ENCODE peak calls at places on chromosomes 7 and 10, in six cellular contexts. One of them, this sample, is unnamed.

GRCh38 chr10:132517951-132518521 is 19.6 kb upstream of the INPP5A start:
- DNase-seq in neural crest cell: no peak
- DNase-seq in T follicular helper cell: no peak
- DNase-seq in NCI-H345: no peak
- DNase-seq in immature natural killer cell: no peak
- DNase-seq in anterior cingulate cortex: no peak
- DNase-seq in this sample: peak

GRCh38 chr10:33290286-33291052 is 44.0 kb downstream of the NRP1 start:
- DNase-seq in T follicular helper cell: no peak
- DNase-seq in anterior cingulate cortex: no peak
- DNase-seq in immature natural killer cell: no peak
- DNase-seq in NCI-H345: no peak
- DNase-seq in neural crest cell: no peak
- DNase-seq in this sample: no peak

GRCh38 chr7:1611708-1612241 is 41.9 kb upstream of the PSMG3 start:
- DNase-seq in neural crest cell: no peak
- DNase-seq in NCI-H345: no peak
- DNase-seq in T follicular helper cell: no peak
- DNase-seq in anterior cingulate cortex: no peak
- DNase-seq in immature natural killer cell: no peak
- DNase-seq in this sample: no peak

GRCh38 chr10:43926371-43926770 is 277.7 kb upstream of the ZNF32 start:
- DNase-seq in anterior cingulate cortex: no peak
- DNase-seq in T follicular helper cell: no peak
- DNase-seq in NCI-H345: no peak
- DNase-seq in immature natural killer cell: no peak
- DNase-seq in neural crest cell: no peak
- DNase-seq in this sample: no peak

GRCh38 chr7:149281508-149282330 is 19.7 kb downstream of the ZNF783 start:
- DNase-seq in immature natural killer cell: no peak
- DNase-seq in T follicular helper cell: no peak
- DNase-seq in NCI-H345: no peak
- DNase-seq in anterior cingulate cortex: no peak
- DNase-seq in neural crest cell: no peak
- DNase-seq in this sample: no peak

GRCh38 chr10:5557799-5558771 is 33.3 kb downstream of the CALML3 start:
- DNase-seq in NCI-H345: no peak
- DNase-seq in T follicular helper cell: no peak
- DNase-seq in anterior cingulate cortex: no peak
- DNase-seq in neural crest cell: no peak
- DNase-seq in immature natural killer cell: no peak
- DNase-seq in this sample: no peak

GRCh38 chr7:142811154-142811737 is 40.5 kb downstream of the PRSS2 start:
- DNase-seq in NCI-H345: peak
- DNase-seq in immature natural killer cell: peak
- DNase-seq in neural crest cell: peak
- DNase-seq in anterior cingulate cortex: no peak
- DNase-seq in T follicular helper cell: no peak
- DNase-seq in this sample: no peak

GRCh38 chr7:129952164-129952652 is 552 bp downstream of the UBE2H start:
- DNase-seq in anterior cingulate cortex: peak
- DNase-seq in T follicular helper cell: peak
- DNase-seq in neural crest cell: peak
- DNase-seq in immature natural killer cell: no peak
- DNase-seq in NCI-H345: no peak
- DNase-seq in this sample: peak

GRCh38 chr7:232571-233455 is 40.4 kb downstream of the FAM20C start:
- DNase-seq in T follicular helper cell: no peak
- DNase-seq in anterior cingulate cortex: no peak
- DNase-seq in NCI-H345: no peak
- DNase-seq in neural crest cell: no peak
- DNase-seq in immature natural killer cell: no peak
- DNase-seq in this sample: no peak

GRCh38 chr7:2362385-2363088 is 7.9 kb downstream of the EIF3B start:
- DNase-seq in T follicular helper cell: no peak
- DNase-seq in anterior cingulate cortex: no peak
- DNase-seq in neural crest cell: no peak
- DNase-seq in NCI-H345: no peak
- DNase-seq in immature natural killer cell: peak
- DNase-seq in this sample: no peak

GRCh38 chr10:5654218-5654755 is 12.1 kb downstream of the ASB13 start:
- DNase-seq in immature natural killer cell: no peak
- DNase-seq in anterior cingulate cortex: no peak
- DNase-seq in neural crest cell: no peak
- DNase-seq in T follicular helper cell: no peak
- DNase-seq in NCI-H345: no peak
- DNase-seq in this sample: no peak

GRCh38 chr10:132539894-132540293 is 2.3 kb downstream of the INPP5A start:
- DNase-seq in neural crest cell: no peak
- DNase-seq in NCI-H345: no peak
- DNase-seq in anterior cingulate cortex: no peak
- DNase-seq in T follicular helper cell: no peak
- DNase-seq in immature natural killer cell: no peak
- DNase-seq in this sample: no peak

GRCh38 chr10:30702860-30703259 is 73.3 kb upstream of the LYZL2 start:
- DNase-seq in T follicular helper cell: no peak
- DNase-seq in immature natural killer cell: no peak
- DNase-seq in NCI-H345: no peak
- DNase-seq in anterior cingulate cortex: no peak
- DNase-seq in neural crest cell: no peak
- DNase-seq in this sample: no peak

GRCh38 chr7:111992601-111993000 is 213.6 kb downstream of the DOCK4 start:
- DNase-seq in immature natural killer cell: no peak
- DNase-seq in T follicular helper cell: no peak
- DNase-seq in anterior cingulate cortex: no peak
- DNase-seq in neural crest cell: no peak
- DNase-seq in NCI-H345: no peak
- DNase-seq in this sample: no peak

GRCh38 chr7:155560196-155560595 is 13.8 kb upstream of the CNPY1 start:
- DNase-seq in immature natural killer cell: no peak
- DNase-seq in T follicular helper cell: no peak
- DNase-seq in NCI-H345: no peak
- DNase-seq in anterior cingulate cortex: no peak
- DNase-seq in neural crest cell: no peak
- DNase-seq in this sample: no peak

GRCh38 chr10:89555688-89556445 is 20.5 kb upstream of the SLC16A12 start:
- DNase-seq in immature natural killer cell: no peak
- DNase-seq in anterior cingulate cortex: no peak
- DNase-seq in neural crest cell: no peak
- DNase-seq in NCI-H345: no peak
- DNase-seq in T follicular helper cell: no peak
- DNase-seq in this sample: no peak

GRCh38 chr10:75048669-75049098 is 62.8 kb upstream of the SAMD8 start:
- DNase-seq in immature natural killer cell: no peak
- DNase-seq in neural crest cell: no peak
- DNase-seq in NCI-H345: no peak
- DNase-seq in T follicular helper cell: no peak
- DNase-seq in anterior cingulate cortex: no peak
- DNase-seq in this sample: no peak

GRCh38 chr7:36391436-36392198 is 2.0 kb downstream of the ANLN start:
- DNase-seq in immature natural killer cell: peak
- DNase-seq in T follicular helper cell: no peak
- DNase-seq in neural crest cell: no peak
- DNase-seq in NCI-H345: no peak
- DNase-seq in anterior cingulate cortex: no peak
- DNase-seq in this sample: no peak

GRCh38 chr7:37719077-37719476 is 35.5 kb downstream of the GPR141 start:
- DNase-seq in anterior cingulate cortex: no peak
- DNase-seq in neural crest cell: no peak
- DNase-seq in T follicular helper cell: no peak
- DNase-seq in NCI-H345: no peak
- DNase-seq in immature natural killer cell: no peak
- DNase-seq in this sample: no peak

GRCh38 chr10:115173915-115174443 is 80.8 kb downstream of the ATRNL1 start:
- DNase-seq in immature natural killer cell: no peak
- DNase-seq in anterior cingulate cortex: no peak
- DNase-seq in neural crest cell: no peak
- DNase-seq in NCI-H345: no peak
- DNase-seq in T follicular helper cell: no peak
- DNase-seq in this sample: no peak

GRCh38 chr7:76151932-76152331 is 49.8 kb upstream of the SRRM3 start:
- DNase-seq in immature natural killer cell: no peak
- DNase-seq in NCI-H345: no peak
- DNase-seq in anterior cingulate cortex: no peak
- DNase-seq in neural crest cell: no peak
- DNase-seq in T follicular helper cell: no peak
- DNase-seq in this sample: no peak

GRCh38 chr10:72719941-72720592 is 28.1 kb downstream of the MCU start:
- DNase-seq in neural crest cell: no peak
- DNase-seq in T follicular helper cell: no peak
- DNase-seq in NCI-H345: no peak
- DNase-seq in anterior cingulate cortex: no peak
- DNase-seq in immature natural killer cell: no peak
- DNase-seq in this sample: no peak

GRCh38 chr7:29044529-29044928 is 86.4 kb upstream of the TRIL start:
- DNase-seq in immature natural killer cell: no peak
- DNase-seq in NCI-H345: no peak
- DNase-seq in neural crest cell: no peak
- DNase-seq in anterior cingulate cortex: no peak
- DNase-seq in T follicular helper cell: no peak
- DNase-seq in this sample: no peak

GRCh38 chr10:78811174-78811573 is 257.6 kb upstream of the ZMIZ1 start:
- DNase-seq in neural crest cell: no peak
- DNase-seq in anterior cingulate cortex: no peak
- DNase-seq in T follicular helper cell: no peak
- DNase-seq in immature natural killer cell: no peak
- DNase-seq in NCI-H345: no peak
- DNase-seq in this sample: no peak

GRCh38 chr10:35343739-35344138 is 7.4 kb downstream of the CCNY start:
- DNase-seq in neural crest cell: no peak
- DNase-seq in T follicular helper cell: no peak
- DNase-seq in immature natural killer cell: peak
- DNase-seq in anterior cingulate cortex: no peak
- DNase-seq in NCI-H345: no peak
- DNase-seq in this sample: no peak

GRCh38 chr10:3592424-3592823 is 192.6 kb downstream of the KLF6 start:
- DNase-seq in neural crest cell: no peak
- DNase-seq in anterior cingulate cortex: no peak
- DNase-seq in T follicular helper cell: no peak
- DNase-seq in immature natural killer cell: no peak
- DNase-seq in NCI-H345: no peak
- DNase-seq in this sample: no peak

GRCh38 chr10:131206136-131206995 is 105.2 kb downstream of the TCERG1L start:
- DNase-seq in immature natural killer cell: no peak
- DNase-seq in T follicular helper cell: no peak
- DNase-seq in NCI-H345: no peak
- DNase-seq in anterior cingulate cortex: no peak
- DNase-seq in neural crest cell: no peak
- DNase-seq in this sample: no peak

GRCh38 chr7:151794508-151795167 is 82.3 kb downstream of the PRKAG2 start:
- DNase-seq in NCI-H345: no peak
- DNase-seq in immature natural killer cell: no peak
- DNase-seq in neural crest cell: no peak
- DNase-seq in T follicular helper cell: no peak
- DNase-seq in anterior cingulate cortex: no peak
- DNase-seq in this sample: no peak

GRCh38 chr7:13980474-13980873 is 9.0 kb downstream of the ETV1 start:
- DNase-seq in immature natural killer cell: no peak
- DNase-seq in NCI-H345: no peak
- DNase-seq in T follicular helper cell: no peak
- DNase-seq in neural crest cell: no peak
- DNase-seq in anterior cingulate cortex: no peak
- DNase-seq in this sample: no peak

GRCh38 chr7:86950360-86950759 is 109.1 kb downstream of the ELAPOR2 start:
- DNase-seq in anterior cingulate cortex: no peak
- DNase-seq in immature natural killer cell: no peak
- DNase-seq in T follicular helper cell: no peak
- DNase-seq in NCI-H345: no peak
- DNase-seq in neural crest cell: no peak
- DNase-seq in this sample: peak

GRCh38 chr7:22565315-22565811 is 65.4 kb upstream of the STEAP1B start:
- DNase-seq in anterior cingulate cortex: no peak
- DNase-seq in immature natural killer cell: no peak
- DNase-seq in T follicular helper cell: no peak
- DNase-seq in NCI-H345: no peak
- DNase-seq in neural crest cell: no peak
- DNase-seq in this sample: no peak

GRCh38 chr10:125795111-125795510 is 19.5 kb upstream of the MMP21 start:
- DNase-seq in immature natural killer cell: no peak
- DNase-seq in NCI-H345: no peak
- DNase-seq in neural crest cell: no peak
- DNase-seq in anterior cingulate cortex: peak
- DNase-seq in T follicular helper cell: no peak
- DNase-seq in this sample: peak

GRCh38 chr10:21015838-21016237 is 118.7 kb upstream of the NEBL start:
- DNase-seq in T follicular helper cell: no peak
- DNase-seq in neural crest cell: no peak
- DNase-seq in NCI-H345: no peak
- DNase-seq in anterior cingulate cortex: no peak
- DNase-seq in immature natural killer cell: no peak
- DNase-seq in this sample: no peak

GRCh38 chr7:4959881-4960280 is 894 bp upstream of the MMD2 start:
- DNase-seq in immature natural killer cell: no peak
- DNase-seq in NCI-H345: no peak
- DNase-seq in anterior cingulate cortex: no peak
- DNase-seq in T follicular helper cell: no peak
- DNase-seq in neural crest cell: no peak
- DNase-seq in this sample: no peak

GRCh38 chr7:158695726-158696452 is 8.7 kb downstream of the NCAPG2 start:
- DNase-seq in neural crest cell: no peak
- DNase-seq in T follicular helper cell: peak
- DNase-seq in anterior cingulate cortex: peak
- DNase-seq in immature natural killer cell: peak
- DNase-seq in NCI-H345: peak
- DNase-seq in this sample: no peak